ENCODE peak calls at places on chromosomes 4 and X, in four cellular contexts. W, V, X and O are unnamed samples.

GRCh38 chr4:175947117-175947722 is 118.4 kb upstream of the WDR17 start:
- DNase-seq in W (no peak), V (no peak), X (peak; percentile 43), O (no peak)

GRCh38 chr4:121370729-121371325 is 10.0 kb downstream of the QRFPR start:
- DNase-seq in W (no peak), X (peak; percentile 33), V (no peak), O (peak; percentile 62)

GRCh38 chr4:81814909-81815539 is 343.3 kb upstream of the RASGEF1B start:
- DNase-seq in X (no peak), V (no peak), W (no peak), O (no peak)

GRCh38 chrX:138914751-138915150 is 203.2 kb upstream of the FGF13 start:
- DNase-seq in X (no peak), W (no peak), V (no peak), O (no peak)

GRCh38 chr4:65508169-65508568 is 162.1 kb downstream of the EPHA5 start:
- DNase-seq in X (peak; percentile 16), V (no peak), W (no peak), O (no peak)

GRCh38 chr4:68021185-68021584 is 57.9 kb upstream of the TMPRSS11A start:
- DNase-seq in X (no peak), V (no peak), W (no peak), O (no peak)

GRCh38 chr4:1531683-1532548 is 125.7 kb upstream of the NKX1-1 start:
- DNase-seq in V (no peak), X (no peak), W (no peak), O (no peak)

GRCh38 chr4:106773106-106773905 is 262.8 kb downstream of the DKK2 start:
- DNase-seq in X (no peak), V (no peak), W (no peak), O (no peak)

GRCh38 chrX:103864149-103864548 is 32.1 kb upstream of the RAB9B start:
- DNase-seq in W (no peak), X (no peak), V (no peak), O (no peak)

GRCh38 chrX:30971761-30972603 is 82.9 kb upstream of the TAB3 start:
- DNase-seq in X (peak; percentile 45), V (peak; percentile 22), W (peak; percentile 21), O (no peak)

GRCh38 chr4:38013461-38014366 is 53.5 kb downstream of the PTTG2 start:
- DNase-seq in X (peak; percentile 55), W (no peak), V (no peak), O (no peak)

GRCh38 chrX:149487292-149487691 is 17.8 kb downstream of the IDS start:
- DNase-seq in X (no peak), W (no peak), V (peak; percentile 25), O (no peak)

GRCh38 chrX:65744965-65745364 is 77.5 kb downstream of the MSN start:
- DNase-seq in V (no peak), W (no peak), X (peak; percentile 41), O (no peak)

GRCh38 chr4:85734446-85734845 is 259.5 kb downstream of the ARHGAP24 start:
- DNase-seq in V (no peak), X (no peak), W (no peak), O (no peak)

GRCh38 chr4:53197760-53198150 is 168.1 kb downstream of the SCFD2 start:
- DNase-seq in W (no peak), X (no peak), V (no peak), O (no peak)
- H3K27ac ChIP-seq in W (no peak overlapping the region), X (no peak overlapping the region), V (no peak overlapping the region), O (no peak overlapping the region)

GRCh38 chr4:170414961-170415360 is 325.2 kb upstream of the AADAT start:
- DNase-seq in W (no peak), V (no peak), X (peak; percentile 10), O (no peak)
- H3K27ac ChIP-seq in W (no peak overlapping the region), V (no peak overlapping the region), X (no peak overlapping the region), O (no peak overlapping the region)

GRCh38 chr4:138232364-138232763 is 9.8 kb downstream of the SLC7A11 start:
- DNase-seq in V (no peak), X (no peak), W (no peak), O (no peak)

GRCh38 chr4:138236035-138236434 is 6.1 kb downstream of the SLC7A11 start:
- DNase-seq in X (peak; percentile 60), V (no peak), W (no peak), O (no peak)

GRCh38 chr4:138233313-138233712 is 8.8 kb downstream of the SLC7A11 start:
- DNase-seq in V (no peak), X (no peak), W (no peak), O (no peak)

GRCh38 chr4:138234254-138234653 is 7.9 kb downstream of the SLC7A11 start:
- DNase-seq in X (no peak), W (no peak), V (no peak), O (no peak)

GRCh38 chr4:138235419-138235952 is 6.7 kb downstream of the SLC7A11 start:
- DNase-seq in W (no peak), X (peak; percentile 97), V (no peak), O (no peak)
- H3K27ac ChIP-seq in W (no peak overlapping the region), X (peak overlapping the region; percentile 77), V (peak overlapping the region; percentile 99), O (no peak overlapping the region)

GRCh38 chr4:155805016-155805415 is 46.2 kb downstream of the GUCY1B1 start:
- DNase-seq in V (no peak), W (no peak), X (peak; percentile 73), O (no peak)
- H3K27ac ChIP-seq in V (no peak overlapping the region), W (no peak overlapping the region), X (peak overlapping the region; percentile 77), O (no peak overlapping the region)

GRCh38 chr4:71441186-71442169 is 102.7 kb downstream of the SLC4A4 start:
- DNase-seq in V (no peak), W (no peak), X (peak; percentile 52), O (no peak)

GRCh38 chr4:71446479-71447081 is 107.8 kb downstream of the SLC4A4 start:
- DNase-seq in W (no peak), X (no peak), V (no peak), O (no peak)

GRCh38 chr4:71445819-71446218 is 107.0 kb downstream of the SLC4A4 start:
- DNase-seq in W (no peak), X (no peak), V (no peak), O (no peak)

DNA sequence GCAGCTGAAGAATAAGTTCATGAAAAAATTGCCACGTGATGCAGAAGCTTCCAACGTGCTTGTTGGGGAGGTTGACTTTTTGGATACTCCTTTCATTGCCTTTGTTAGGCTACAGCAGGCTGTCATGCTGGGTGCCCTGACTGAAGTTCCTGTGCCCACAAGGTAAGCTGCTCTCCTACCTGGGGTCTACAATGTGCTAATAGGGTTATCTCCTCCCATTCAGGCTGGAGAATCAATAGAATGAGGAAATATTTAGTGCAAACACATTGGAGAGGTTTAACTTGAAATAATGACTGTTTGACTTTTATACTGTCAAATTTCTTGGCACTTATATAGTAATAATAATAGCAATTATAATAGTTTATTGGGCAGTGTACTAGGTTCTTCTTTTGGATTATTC is 101.8 kb downstream of the SLC4A4 start:
- DNase-seq in W (no peak), V (no peak), X (no peak), O (no peak)
- H3K27ac ChIP-seq in W (no peak overlapping the region), V (no peak overlapping the region), X (no peak overlapping the region), O (no peak overlapping the region)

GRCh38 chr4:186852078-186852420 is 128.4 kb upstream of the FAT1 start:
- DNase-seq in W (no peak), X (no peak), V (no peak), O (no peak)
- H3K27ac ChIP-seq in W (no peak overlapping the region), X (no peak overlapping the region), V (no peak overlapping the region), O (no peak overlapping the region)

DNA sequence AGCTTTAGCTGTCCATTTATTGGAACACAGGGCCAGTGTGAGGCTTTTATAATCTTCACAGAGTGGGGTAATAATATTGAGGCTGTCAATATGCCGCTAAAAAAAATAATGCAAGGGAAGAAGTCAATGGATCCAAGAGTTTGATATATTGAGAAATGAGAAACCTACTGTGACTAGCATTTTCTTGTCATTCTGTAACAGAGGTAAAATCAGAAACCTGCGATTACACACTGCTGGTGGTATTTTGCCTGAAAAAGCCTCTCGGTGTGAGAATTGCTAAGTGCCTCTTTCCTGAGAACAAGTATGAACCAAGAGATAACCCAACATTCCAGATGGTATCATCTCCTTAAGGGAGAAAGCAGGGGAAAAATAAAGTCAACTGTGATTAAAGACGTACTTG is 2.6 kb upstream of the BANK1 start:
- DNase-seq in X (no peak), W (no peak), V (no peak), O (no peak)
- H3K27ac ChIP-seq in X (no peak overlapping the region), W (no peak overlapping the region), V (no peak overlapping the region), O (no peak overlapping the region)

DNA sequence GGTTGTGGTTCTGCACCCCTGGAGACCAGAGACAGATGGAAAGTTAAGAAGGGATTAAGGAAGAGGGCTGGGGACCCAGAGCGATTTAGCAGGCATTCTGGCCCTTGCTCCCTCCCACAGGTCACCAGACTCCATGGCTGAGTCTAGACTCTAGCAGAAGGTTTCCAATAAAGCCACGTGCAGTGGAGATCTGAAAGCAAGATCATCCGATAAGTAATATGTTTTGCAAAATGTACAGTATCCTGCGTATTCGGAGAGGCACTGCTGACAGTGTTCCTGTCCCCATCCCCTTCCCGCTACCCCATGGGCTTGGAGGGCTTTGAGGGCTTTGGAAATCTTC is 531 bp upstream of the GPRIN3 start:
- DNase-seq in V (no peak), W (no peak), X (no peak), O (no peak)
- H3K27ac ChIP-seq in V (peak overlapping the region; percentile 78), W (peak overlapping the region; percentile 81), X (no peak overlapping the region), O (peak overlapping the region; percentile 79)

DNA sequence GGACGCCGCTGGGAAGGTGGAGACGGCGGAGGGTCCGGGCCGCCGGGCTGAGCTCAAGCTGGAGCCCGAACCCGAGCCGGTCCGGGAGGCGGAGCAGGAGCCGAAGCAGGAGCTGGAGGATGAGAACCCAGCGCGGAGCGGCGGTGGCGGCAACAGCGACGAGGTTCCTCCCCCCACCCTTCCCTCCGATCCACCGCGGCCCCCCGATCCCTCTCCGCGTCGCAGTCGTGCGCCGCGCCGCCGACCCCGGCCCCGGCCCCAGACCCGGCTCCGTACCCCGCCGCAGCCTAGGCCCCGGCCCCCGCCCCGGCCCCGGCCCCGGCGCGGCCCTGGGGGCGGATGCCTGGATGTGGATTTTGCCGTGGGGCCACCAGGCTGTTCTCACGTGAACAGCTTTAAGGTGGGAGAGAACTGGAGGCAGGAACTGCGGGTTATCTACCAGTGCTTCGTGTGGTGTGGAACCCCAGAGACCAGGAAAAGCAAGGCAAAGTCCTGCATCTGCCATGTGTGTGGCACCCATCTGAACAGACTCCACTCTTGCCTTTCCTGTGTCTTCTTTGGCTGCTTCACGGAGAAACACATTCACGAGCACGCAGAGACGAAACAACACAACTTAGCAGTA is 483 bp downstream of the USP27X start:
- DNase-seq in X (peak; percentile 1), V (peak; percentile 5), W (no peak), O (no peak)
- H3K27ac ChIP-seq in X (peak overlapping the region; percentile 57), V (peak overlapping the region; percentile 92), W (peak overlapping the region; percentile 65), O (peak overlapping the region; percentile 78)

DNA sequence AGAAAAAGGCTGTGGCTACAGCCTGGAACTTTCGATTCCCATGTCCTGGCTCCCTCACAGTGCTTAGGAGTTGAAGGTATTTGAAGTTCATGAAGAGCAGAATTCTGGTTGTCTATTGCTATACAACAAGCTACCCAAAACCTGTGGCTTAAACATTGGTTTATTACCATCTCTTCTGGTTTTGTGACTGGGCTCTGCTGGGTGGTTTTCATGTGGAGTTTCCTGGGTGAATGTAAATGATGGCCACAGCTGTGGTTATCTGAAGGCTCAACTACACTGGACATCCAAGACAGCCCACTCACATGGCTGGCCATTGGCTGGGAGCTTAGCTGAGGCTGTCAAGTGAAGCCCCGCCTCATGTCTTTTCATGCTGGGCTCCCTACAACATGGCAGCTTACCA is 7.2 kb upstream of the CCDC149 start:
- DNase-seq in W (no peak), X (no peak), V (no peak), O (no peak)
- H3K27ac ChIP-seq in W (no peak overlapping the region), X (no peak overlapping the region), V (no peak overlapping the region), O (no peak overlapping the region)